ENCODE peak calls at places on chromosomes 13 and 19, in ten cellular contexts. Z is kidney epithelial cell; Y is NT2/D1; C is stimulated activated CD8-positive, alpha-beta memory T cell treated with anti-CD3 and anti-CD28 coated beads, Interleukin-7, amount 100 ng/mL, for 1 hour; S is Right ventricle myocardium superior; I is activated CD4-positive, CD25-positive, alpha-beta regulatory T cell treated with anti-CD3 and anti-CD28 coated beads, Interleukin-2, amount 50 U/mL, for 16 hours; V is germinal center; B is COLO829; J is NCI-H1092; O is effector memory CD8-positive, alpha-beta T cell. A is an unnamed sample.

GRCh38 chr13:79810671-79811070 is 329.7 kb downstream of the NDFIP2 start:
- DNase-seq in O (no peak), B (peak; percentile 51), C (no peak), S (no peak), Y (no peak), J (no peak), V (no peak), I (no peak), Z (peak; percentile 49), A (no peak)

GRCh38 chr13:41973247-41973741 is 12.4 kb upstream of the VWA8 start:
- DNase-seq in S (no peak), V (no peak), C (no peak), I (no peak), O (no peak), Y (no peak), Z (no peak), B (no peak), J (no peak), A (no peak)

GRCh38 chr19:2207991-2208860 is 27.9 kb downstream of the PLEKHJ1 start:
- DNase-seq in Y (no peak), S (peak; percentile 84), C (no peak), O (no peak), I (no peak), B (no peak), Z (peak; percentile 4), J (no peak), V (peak; percentile 67), A (no peak)

GRCh38 chr13:93249918-93250306 is 23.3 kb downstream of the GPC6 start:
- DNase-seq in Z (no peak), V (no peak), J (no peak), I (no peak), B (no peak), S (no peak), Y (no peak), C (no peak), O (no peak), A (no peak)

GRCh38 chr19:55670280-55671053 is 4.6 kb upstream of the EPN1 start:
- DNase-seq in Y (peak; percentile 25), I (no peak), V (no peak), S (no peak), B (no peak), Z (no peak), O (no peak), C (no peak), J (no peak), A (no peak)

GRCh38 chr13:67803118-67803517 is 573.0 kb upstream of the PCDH9 start:
- DNase-seq in C (no peak), V (no peak), Z (no peak), Y (no peak), I (no peak), B (no peak), O (no peak), J (no peak), S (no peak), A (no peak)

GRCh38 chr13:110327036-110327790 is 20.1 kb downstream of the COL4A2 start:
- DNase-seq in O (no peak), V (no peak), Y (peak; percentile 65), I (no peak), J (no peak), Z (no peak), C (no peak), S (no peak), B (no peak), A (no peak)

GRCh38 chr19:51417107-51417806 is at the start of gene SIGLEC10:
- DNase-seq in C (no peak), Z (no peak), B (no peak), I (no peak), S (peak; percentile 75), Y (no peak), O (no peak), V (peak; percentile 80), J (no peak), A (no peak)

GRCh38 chr19:5171711-5172110 is 168.9 kb downstream of the PTPRS start:
- DNase-seq in V (no peak), Z (no peak), Y (no peak), O (no peak), B (no peak), C (no peak), I (no peak), J (no peak), S (no peak), A (no peak)

GRCh38 chr13:95530178-95530577 is 22.3 kb upstream of the CLDN10 start:
- DNase-seq in C (no peak), V (no peak), Z (peak; percentile 44), Y (no peak), S (no peak), O (no peak), B (no peak), I (no peak), J (peak; percentile 76), A (peak; percentile 37)

A was measured in DMS 273 treated with DMSO at 0.1 percent for 48 hours.